ENCODE peak calls at places on chromosomes 5 and 9, in seven cellular contexts. C, B, A, H, L, N and I are unnamed samples.

GRCh38 chr9:34510032-34510431 is 12.8 kb downstream of the ENHO start:
- DNase-seq in L (no peak), B (no peak), C (no peak), A (no peak), N (no peak), H (no peak), I (no peak)

GRCh38 chr9:68489636-68490035 is 51.0 kb downstream of the TMEM252 start:
- DNase-seq in A (peak; percentile 53), C (no peak), N (no peak), H (no peak), B (no peak), L (no peak), I (no peak)

GRCh38 chr9:95528908-95529502 is 12.2 kb upstream of the PTCH1 start:
- DNase-seq in C (no peak), N (no peak), H (peak; percentile 17), A (no peak), L (no peak), B (no peak), I (no peak)

GRCh38 chr5:149264432-149265069 is 7.1 kb upstream of the AFAP1L1 start:
- DNase-seq in A (no peak), C (peak; percentile 62), B (peak; percentile 51), H (peak; percentile 81), L (peak; percentile 19), N (peak; percentile 44), I (no peak)

GRCh38 chr9:89999534-90000370 is 394.9 kb downstream of the GADD45G start:
- DNase-seq in A (no peak), N (peak; percentile 7), L (no peak), B (peak; percentile 73), C (peak; percentile 11), H (no peak), I (peak; percentile 29)

GRCh38 chr9:73741316-73741715 is 589.7 kb downstream of the ANXA1 start:
- DNase-seq in B (no peak), C (no peak), N (no peak), L (no peak), H (no peak), A (no peak), I (no peak)

GRCh38 chr5:131564229-131564652 is 70.8 kb downstream of the RAPGEF6 start:
- DNase-seq in B (no peak), A (no peak), N (no peak), H (no peak), C (no peak), L (no peak), I (no peak)

GRCh38 chr5:160418561-160419457 is at the start of gene SLU7:
- DNase-seq in A (peak; percentile 96), N (peak; percentile 88), L (peak; percentile 88), C (peak; percentile 92), B (peak; percentile 85), H (peak; percentile 97), I (peak; percentile 89)